ENCODE peak calls at places on chromosome 3, in four cellular contexts. Q is GM12878, Y is HepG2, O is K562. U is an unnamed sample.

GRCh38 chr3:186097663-186098451 is 11.0 kb downstream of the ETV5 start:
- DNase-seq in Q (no peak), Y (peak), O (peak), U (peak)

GRCh38 chr3:151750181-151750580 is 16.5 kb downstream of the AADACL2 start:
- DNase-seq in Q (no peak), Y (no peak), O (no peak), U (no peak)

GRCh38 chr3:61252836-61253235 is 1.6 kb upstream of the FHIT start:
- DNase-seq in Q (no peak), Y (no peak), O (no peak), U (no peak)

GRCh38 chr3:116440196-116440595 is 5.1 kb downstream of the LSAMP start:
- DNase-seq in Q (no peak), Y (no peak), O (no peak), U (no peak)

GRCh38 chr3:129616713-129617112 is 10.2 kb upstream of the PLXND1 start:
- DNase-seq in Q (no peak), Y (no peak), O (no peak), U (no peak)

GRCh38 chr3:142595951-142596725 is at the start of gene PLS1:
- DNase-seq in Q (peak), Y (peak), O (peak), U (peak)

GRCh38 chr3:134374791-134375541 is 719 bp upstream of the AMOTL2 start:
- DNase-seq in Q (no peak), Y (peak), O (no peak), U (peak)

GRCh38 chr3:141876381-141876890 is at the start of gene ATP1B3:
- DNase-seq in Q (peak), Y (peak), O (peak), U (peak)

GRCh38 chr3:194107126-194107525 is 28.8 kb upstream of the HES1 start:
- DNase-seq in Q (no peak), Y (no peak), O (no peak), U (no peak)

GRCh38 chr3:46971151-46971550 is 5.4 kb downstream of the CCDC12 start:
- DNase-seq in Q (no peak), Y (no peak), O (no peak), U (no peak)

DNA sequence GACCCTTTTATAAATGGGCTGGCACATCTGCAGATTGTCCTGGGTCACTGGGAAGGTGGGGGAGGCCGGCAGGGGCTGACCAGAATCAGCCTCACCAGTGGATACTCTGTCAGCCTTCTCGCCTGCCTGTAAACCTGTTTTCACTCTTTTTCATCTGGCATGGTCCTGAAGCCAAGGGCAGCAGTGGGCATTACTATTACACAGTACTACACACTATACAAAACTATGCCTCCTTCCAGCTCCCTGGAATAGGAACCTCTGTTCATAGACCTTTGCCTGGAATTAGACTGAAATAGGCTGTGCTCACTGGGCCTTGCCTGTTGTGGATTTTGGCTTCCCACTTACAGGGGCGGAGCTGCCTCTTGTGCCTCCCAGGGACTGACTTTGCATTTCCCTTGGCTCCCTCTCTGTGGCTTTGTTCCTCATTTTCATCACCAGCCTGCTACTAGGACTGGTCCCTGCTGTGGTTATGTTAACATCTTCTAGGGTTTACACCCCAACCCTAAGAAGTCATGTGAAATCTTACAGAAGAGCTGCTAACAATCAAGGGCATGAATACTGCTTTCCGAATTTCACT is 120.7 kb downstream of the FNDC3B start:
- DNase-seq in Q (no peak), Y (no peak), O (no peak), U (no peak)
- TF ChIP-seq CHD4 in Q (no peak), Y (no peak), O (no peak), U (no peak)

GRCh38 chr3:30457081-30457480 is 149.3 kb upstream of the TGFBR2 start:
- DNase-seq in Q (no peak), Y (no peak), O (no peak), U (no peak)

GRCh38 chr3:30453364-30454039 is 152.9 kb upstream of the TGFBR2 start:
- DNase-seq in Q (no peak), Y (no peak), O (no peak), U (no peak)

GRCh38 chr3:30456263-30456662 is 150.1 kb upstream of the TGFBR2 start:
- DNase-seq in Q (no peak), Y (no peak), O (no peak), U (no peak)

GRCh38 chr3:30454636-30455035 is 151.8 kb upstream of the TGFBR2 start:
- DNase-seq in Q (no peak), Y (no peak), O (no peak), U (no peak)

DNA sequence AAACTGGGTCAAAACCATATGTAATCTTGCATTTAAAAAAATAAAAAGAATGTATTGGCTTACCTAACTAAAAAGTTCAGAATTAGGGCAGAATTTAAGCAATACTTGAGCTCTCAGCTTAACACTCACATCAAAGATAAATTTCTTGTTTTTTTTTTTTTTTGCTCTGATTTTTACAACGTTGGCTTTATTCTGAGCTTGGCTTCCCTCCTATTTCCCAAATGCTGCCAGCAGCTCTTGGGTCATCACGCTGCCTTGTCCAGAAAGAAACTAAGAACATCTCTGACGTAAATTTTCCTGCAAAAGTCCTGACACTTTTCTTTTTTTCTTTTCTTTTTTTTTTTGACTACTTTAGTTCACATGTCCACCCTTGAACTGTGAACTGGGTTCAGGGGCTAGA is 150.6 kb upstream of the TGFBR2 start:
- DNase-seq in Q (no peak), Y (no peak), O (no peak), U (no peak)
- TF ChIP-seq JUNB in Q (no peak), Y (no peak), O (no peak), U (no peak)

DNA sequence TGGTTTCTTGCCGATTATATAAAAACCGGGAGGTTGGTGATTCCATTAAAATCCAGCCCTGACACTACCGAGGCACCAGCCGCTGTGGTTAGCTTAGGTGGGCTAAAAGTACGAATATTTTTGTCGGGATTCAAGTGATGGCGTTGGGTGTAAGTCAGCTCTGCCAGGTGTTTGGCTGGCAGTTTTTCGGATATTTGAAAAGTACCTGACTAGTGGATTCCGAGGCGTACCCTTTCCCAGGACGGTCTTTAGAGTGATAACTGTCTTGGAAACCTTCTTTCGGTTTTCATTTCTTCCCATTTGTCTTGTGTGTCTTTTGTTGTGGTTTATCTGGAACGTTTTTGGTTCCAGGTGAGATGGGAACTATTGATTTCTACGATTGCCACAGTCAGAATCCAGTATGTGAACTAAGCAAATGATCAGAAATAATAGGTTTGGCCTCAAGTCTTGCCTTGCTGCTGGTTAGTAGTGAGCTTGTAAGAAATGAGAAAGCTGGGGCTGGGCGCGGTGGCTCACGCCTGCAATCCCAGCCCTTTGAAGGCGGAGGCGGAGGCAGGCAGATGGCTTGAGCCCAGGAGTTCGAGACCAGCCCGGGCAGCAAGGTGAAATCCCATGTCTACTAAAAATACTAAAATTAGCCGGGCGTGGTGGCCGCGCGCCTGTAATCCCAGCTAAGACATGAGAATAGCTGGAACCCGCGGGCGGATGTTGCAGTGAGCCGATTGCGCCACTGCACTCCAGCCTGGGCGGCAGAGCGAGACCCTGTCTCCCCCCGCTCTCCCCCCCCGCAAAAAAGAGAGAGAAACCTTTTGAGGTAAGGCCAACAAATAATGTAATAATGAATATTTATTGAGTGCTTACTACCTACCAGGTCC is 1.4 kb downstream of the FYTTD1 start:
- DNase-seq in Q (no peak), Y (no peak), O (no peak), U (no peak)
- TF ChIP-seq POLR2AphosphoS2 in Q (no peak), Y (no peak), O (no peak), U (no peak)

GRCh38 chr3:188700497-188700896 is 471.3 kb upstream of the TPRG1 start:
- DNase-seq in Q (no peak), Y (no peak), O (no peak), U (no peak)
- TF ChIP-seq CHD4 in Q (no peak), Y (no peak), O (no peak), U (no peak)

GRCh38 chr3:115165266-115165665 is 18.2 kb upstream of the ZBTB20 start:
- DNase-seq in Q (no peak), Y (no peak), O (no peak), U (no peak)
- TF ChIP-seq JUNB in Q (no peak), Y (no peak), O (no peak), U (no peak)

GRCh38 chr3:198018416-198018815 is 58.4 kb downstream of the LMLN start:
- DNase-seq in Q (no peak), Y (no peak), O (no peak), U (no peak)
- TF ChIP-seq POLR2AphosphoS2 in Q (no peak), Y (no peak), O (no peak), U (no peak)